ENCODE peak calls at places on chromosomes 2 and 18, in eight cellular contexts. X is HepG2, Z is K562, S is A549, A is GM12878, B is HCT116, D is SK-N-SH, V is H1. W is an unnamed sample.
A peak's percentile ranks its signal among the peaks of the same experiment; 100 is the strongest.

GRCh38 chr2:95300391-95300938 is 3.3 kb downstream of the KCNIP3 start:
- DNase-seq in X (no peak), Z (no peak), S (no peak), A (no peak), B (no peak), D (no peak), V (no peak), W (no peak)

GRCh38 chr2:53985646-53986045 is 14.9 kb upstream of the PSME4 start:
- DNase-seq in X (peak; percentile 56), Z (no peak), S (no peak), A (no peak), B (no peak), D (no peak), V (no peak), W (no peak)

GRCh38 chr2:27130396-27130795 is 4.0 kb downstream of the PREB start:
- DNase-seq in X (no peak), Z (no peak), S (no peak), A (no peak), B (no peak), D (no peak), V (no peak), W (no peak)

GRCh38 chr18:50312296-50313030 is 25.0 kb upstream of the CXXC1 start:
- DNase-seq in X (no peak), Z (no peak), S (no peak), A (peak; percentile 97), B (no peak), D (no peak), V (no peak), W (no peak)

GRCh38 chr18:58178476-58178875 is 134.4 kb downstream of the NEDD4L start:
- DNase-seq in X (peak; percentile 11), Z (no peak), S (no peak), A (no peak), B (no peak), D (no peak), V (no peak), W (no peak)

GRCh38 chr2:98012561-98012979 is 16.8 kb upstream of the TMEM131 start:
- DNase-seq in X (no peak), Z (no peak), S (no peak), A (peak; percentile 88), B (no peak), D (no peak), V (no peak), W (peak; percentile 81)

GRCh38 chr18:37330173-37330572 is 235.4 kb downstream of the CELF4 start:
- DNase-seq in X (no peak), Z (no peak), S (no peak), A (no peak), B (no peak), D (no peak), V (no peak), W (no peak)

GRCh38 chr2:42809876-42810125 is 17.4 kb upstream of the HAAO start:
- DNase-seq in X (peak; percentile 79), Z (peak; percentile 91), S (peak; percentile 80), A (no peak), B (peak; percentile 52), D (peak; percentile 97), V (peak; percentile 86), W (no peak)

GRCh38 chr18:7467708-7468466 is 99.2 kb upstream of the PTPRM start:
- DNase-seq in X (peak; percentile 23), Z (peak; percentile 18), S (no peak), A (no peak), B (no peak), D (no peak), V (no peak), W (no peak)

GRCh38 chr18:63882333-63883141 is 5.0 kb upstream of the SERPINB2 start:
- DNase-seq in X (no peak), Z (no peak), S (no peak), A (no peak), B (peak; percentile 67), D (no peak), V (no peak), W (no peak)

GRCh38 chr2:18454692-18455255 is 105.7 kb downstream of the RDH14 start:
- DNase-seq in X (no peak), Z (no peak), S (no peak), A (no peak), B (no peak), D (no peak), V (no peak), W (no peak)

GRCh38 chr2:238380785-238381184 is 45.9 kb upstream of the ASB1 start:
- DNase-seq in X (no peak), Z (no peak), S (no peak), A (no peak), B (peak; percentile 62), D (no peak), V (no peak), W (no peak)

GRCh38 chr2:96245609-96246390 is 20.0 kb downstream of the TMEM127 start:
- DNase-seq in X (no peak), Z (no peak), S (no peak), A (no peak), B (no peak), D (no peak), V (no peak), W (peak; percentile 79)

GRCh38 chr2:62287895-62288589 is 92.1 kb downstream of the B3GNT2 start:
- DNase-seq in X (peak; percentile 44), Z (peak; percentile 58), S (no peak), A (peak; percentile 94), B (no peak), D (peak; percentile 81), V (no peak), W (peak; percentile 51)

GRCh38 chr2:164910091-164910899 is 45.0 kb downstream of the SLC38A11 start:
- DNase-seq in X (peak; percentile 63), Z (no peak), S (no peak), A (no peak), B (no peak), D (no peak), V (no peak), W (no peak)

GRCh38 chr2:164911832-164912231 is 43.5 kb downstream of the SLC38A11 start:
- DNase-seq in X (peak; percentile 75), Z (no peak), S (no peak), A (no peak), B (no peak), D (no peak), V (no peak), W (no peak)

GRCh38 chr2:164917296-164917903 is 37.9 kb downstream of the SLC38A11 start:
- DNase-seq in X (peak; percentile 74), Z (no peak), S (peak; percentile 7), A (no peak), B (peak; percentile 40), D (peak; percentile 15), V (no peak), W (peak; percentile 7)

GRCh38 chr2:164913640-164914346 is 41.5 kb downstream of the SLC38A11 start:
- DNase-seq in X (peak; percentile 91), Z (no peak), S (no peak), A (no peak), B (no peak), D (no peak), V (no peak), W (peak; percentile 12)

GRCh38 chr2:164913011-164913410 is 42.3 kb downstream of the SLC38A11 start:
- DNase-seq in X (no peak), Z (no peak), S (no peak), A (no peak), B (no peak), D (no peak), V (no peak), W (no peak)
- TF ChIP-seq MAX in X (no peak), Z (no peak), S (no peak), A (no peak), B (no peak), D (no peak), V (no peak), W (no peak)

GRCh38 chr18:21105936-21106335 is 5.7 kb downstream of the ROCK1 start:
- DNase-seq in X (no peak), Z (no peak), S (no peak), A (no peak), B (no peak), D (no peak), V (no peak), W (no peak)
- H3K4me3 ChIP-seq in X (no peak overlapping the region), Z (no peak overlapping the region), S (no peak overlapping the region), A (peak overlapping the region; percentile 84), B (no peak overlapping the region), D (no peak overlapping the region), V (no peak overlapping the region), W (no peak overlapping the region)

DNA sequence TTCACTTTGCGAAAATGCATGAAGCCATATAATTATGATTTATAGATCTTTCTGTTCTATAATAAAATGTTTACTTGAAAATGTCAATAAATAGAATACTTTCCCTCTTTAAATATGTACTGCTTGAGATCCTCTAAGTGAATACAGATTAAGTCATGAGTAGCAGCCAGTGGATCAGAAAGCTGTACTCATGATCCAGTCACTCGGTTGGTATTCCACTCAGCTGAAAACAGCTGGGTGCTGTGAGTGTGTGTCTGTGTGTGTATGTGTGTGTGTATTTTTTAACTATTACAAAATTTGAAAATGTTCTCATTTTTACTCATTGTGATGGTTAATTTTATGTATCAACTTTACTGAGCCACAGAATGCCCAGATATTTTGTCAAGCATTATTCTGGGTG is 141.6 kb upstream of the CYP26B1 start:
- DNase-seq in X (no peak), Z (no peak), S (no peak), A (no peak), B (no peak), D (no peak), V (no peak), W (no peak)
- TF ChIP-seq MAX in X (no peak), Z (no peak), S (no peak), A (no peak), B (no peak), D (no peak), V (no peak), W (no peak)

DNA sequence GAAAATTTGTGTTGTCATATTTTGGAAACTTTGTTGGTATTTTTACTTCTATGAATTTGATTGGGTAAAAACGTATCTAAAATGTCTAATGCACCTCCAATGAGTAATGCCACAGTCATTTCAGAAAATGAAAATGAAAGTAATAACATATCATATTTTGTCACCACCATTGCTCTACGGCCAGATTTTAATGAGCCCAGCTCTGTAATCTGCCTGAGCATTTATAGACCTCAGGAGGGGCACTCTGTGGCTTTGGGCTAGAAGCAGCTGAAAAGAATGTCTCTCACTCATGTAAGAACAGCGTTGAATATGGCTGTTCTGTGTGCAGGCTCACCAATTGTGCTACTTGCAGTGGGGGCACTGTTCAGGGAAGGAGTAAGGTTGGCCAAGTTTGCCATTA is 32.7 kb upstream of the ABCA12 start:
- DNase-seq in X (no peak), Z (no peak), S (no peak), A (peak; percentile 26), B (no peak), D (no peak), V (no peak), W (peak; percentile 25)
- H3K4me3 ChIP-seq in X (no peak overlapping the region), Z (no peak overlapping the region), S (no peak overlapping the region), A (no peak overlapping the region), B (peak overlapping the region; percentile 3), D (peak overlapping the region; percentile 8), V (no peak overlapping the region), W (no peak overlapping the region)

GRCh38 chr2:208594642-208595385 is 188.2 kb downstream of the PTH2R start:
- DNase-seq in X (no peak), Z (no peak), S (no peak), A (no peak), B (no peak), D (no peak), V (no peak), W (no peak)
- TF ChIP-seq MAX in X (no peak), Z (no peak), S (no peak), A (no peak), B (no peak), D (no peak), V (no peak), W (no peak)

GRCh38 chr2:168913171-168913484 is 12.0 kb downstream of the G6PC2 start:
- DNase-seq in X (no peak), Z (no peak), S (no peak), A (no peak), B (no peak), D (peak; percentile 71), V (no peak), W (no peak)
- H3K4me3 ChIP-seq in X (no peak overlapping the region), Z (no peak overlapping the region), S (no peak overlapping the region), A (no peak overlapping the region), B (no peak overlapping the region), D (peak overlapping the region; percentile 41), V (peak overlapping the region; percentile 7), W (no peak overlapping the region)